ENCODE peak calls at places on chromosomes 6 and 20, in seven cellular contexts. Z, T, W, U, I, K and N are unnamed samples.

GRCh38 chr6:90604546-90604945 is 17.7 kb upstream of the MAP3K7 start:
- DNase-seq in Z (no peak), T (no peak), W (no peak), U (no peak), I (no peak), K (no peak), N (no peak)

GRCh38 chr6:1267790-1268762 is 43.8 kb upstream of the FOXQ1 start:
- DNase-seq in Z (peak; percentile 100), T (no peak), W (no peak), U (no peak), I (no peak), K (no peak), N (no peak)

GRCh38 chr20:5002077-5002413 is 735 bp upstream of the SLC23A2 start:
- DNase-seq in Z (no peak), T (no peak), W (no peak), U (no peak), I (no peak), K (no peak), N (peak; percentile 75)

GRCh38 chr6:139847322-139847797 is 472.9 kb upstream of the CITED2 start:
- DNase-seq in Z (no peak), T (no peak), W (no peak), U (no peak), I (no peak), K (no peak), N (no peak)

GRCh38 chr6:38287487-38287886 is 352.2 kb downstream of the BTBD9 start:
- DNase-seq in Z (no peak), T (no peak), W (no peak), U (no peak), I (no peak), K (no peak), N (no peak)

GRCh38 chr6:34810936-34811632 is 19.2 kb downstream of the BLTP3A start:
- DNase-seq in Z (peak; percentile 52), T (no peak), W (no peak), U (peak; percentile 38), I (peak; percentile 68), K (peak; percentile 26), N (no peak)

GRCh38 chr6:43817192-43817591 is 47.2 kb downstream of the VEGFA start:
- DNase-seq in Z (peak; percentile 72), T (no peak), W (peak; percentile 66), U (peak; percentile 31), I (peak; percentile 69), K (no peak), N (no peak)

GRCh38 chr20:542777-543368 is 717 bp downstream of the CSNK2A1 start:
- DNase-seq in Z (no peak), T (no peak), W (peak; percentile 63), U (no peak), I (peak; percentile 25), K (no peak), N (peak; percentile 88)

GRCh38 chr20:3221398-3222226 is 12.3 kb downstream of the ITPA start:
- DNase-seq in Z (no peak), T (no peak), W (no peak), U (no peak), I (no peak), K (no peak), N (no peak)

GRCh38 chr20:3224681-3225421 is 14.1 kb downstream of the SLC4A11 start:
- DNase-seq in Z (peak; percentile 83), T (no peak), W (no peak), U (no peak), I (no peak), K (no peak), N (no peak)

GRCh38 chr20:3226093-3226492 is 12.9 kb downstream of the SLC4A11 start:
- DNase-seq in Z (no peak), T (no peak), W (no peak), U (no peak), I (no peak), K (no peak), N (no peak)

GRCh38 chr20:3222635-3223600 is 13.6 kb downstream of the ITPA start:
- DNase-seq in Z (peak; percentile 99), T (no peak), W (no peak), U (no peak), I (peak; percentile 36), K (no peak), N (peak; percentile 88)

DNA sequence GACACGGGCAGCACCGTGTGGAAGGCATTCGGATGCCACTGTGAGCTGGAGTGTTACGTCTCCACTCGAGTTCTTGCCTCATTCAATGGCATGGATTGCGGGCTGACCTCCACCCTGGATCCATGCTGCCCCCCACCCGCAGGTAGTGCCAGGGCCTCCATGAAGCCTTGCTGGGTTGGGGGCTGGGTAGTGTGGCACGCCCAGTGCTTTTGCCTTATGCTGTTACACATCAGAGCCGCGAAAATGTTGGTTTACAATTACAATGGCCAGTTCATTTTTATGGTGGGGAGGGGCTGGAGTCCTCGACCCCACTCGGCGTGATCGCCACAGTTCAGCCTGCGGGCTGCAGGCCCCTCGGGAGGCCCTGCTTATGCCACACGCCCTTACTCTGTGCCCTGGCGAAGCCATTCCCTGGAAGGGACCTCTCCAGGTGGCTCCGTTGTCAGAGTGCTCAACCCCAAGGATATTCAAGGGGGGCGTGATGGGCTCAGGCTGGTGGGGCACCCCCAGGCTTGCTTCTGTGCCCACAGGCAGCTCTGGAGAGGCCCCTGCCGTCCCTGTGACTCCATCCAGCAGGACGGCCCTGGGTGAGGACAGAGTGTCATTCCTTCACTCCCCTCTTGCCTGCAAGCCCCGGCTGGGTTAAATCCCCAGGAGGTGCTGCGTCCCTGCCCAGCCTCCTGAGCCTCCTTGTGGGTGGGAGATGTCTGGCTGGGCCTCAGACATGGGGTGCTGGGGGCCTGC is 14.8 kb downstream of the ITPA start:
- DNase-seq in Z (no peak), T (no peak), W (no peak), U (no peak), I (no peak), K (no peak), N (peak; percentile 72)
- H3K27ac ChIP-seq in Z (peak overlapping the region; percentile 73), T (no peak overlapping the region), W (peak overlapping the region; percentile 53), U (no peak overlapping the region), I (no peak overlapping the region), K (no peak overlapping the region), N (peak overlapping the region; percentile 52)

GRCh38 chr6:147177286-147177685 is 26.9 kb upstream of the STXBP5 start:
- DNase-seq in Z (no peak), T (no peak), W (no peak), U (peak; percentile 56), I (no peak), K (no peak), N (no peak)

GRCh38 chr6:147176795-147177194 is 27.4 kb upstream of the STXBP5 start:
- DNase-seq in Z (no peak), T (no peak), W (no peak), U (no peak), I (peak; percentile 37), K (no peak), N (no peak)

GRCh38 chr6:147180926-147181325 is 23.3 kb upstream of the STXBP5 start:
- DNase-seq in Z (no peak), T (no peak), W (no peak), U (no peak), I (no peak), K (no peak), N (no peak)

GRCh38 chr6:147178355-147178754 is 25.9 kb upstream of the STXBP5 start:
- DNase-seq in Z (no peak), T (no peak), W (no peak), U (no peak), I (no peak), K (no peak), N (no peak)

DNA sequence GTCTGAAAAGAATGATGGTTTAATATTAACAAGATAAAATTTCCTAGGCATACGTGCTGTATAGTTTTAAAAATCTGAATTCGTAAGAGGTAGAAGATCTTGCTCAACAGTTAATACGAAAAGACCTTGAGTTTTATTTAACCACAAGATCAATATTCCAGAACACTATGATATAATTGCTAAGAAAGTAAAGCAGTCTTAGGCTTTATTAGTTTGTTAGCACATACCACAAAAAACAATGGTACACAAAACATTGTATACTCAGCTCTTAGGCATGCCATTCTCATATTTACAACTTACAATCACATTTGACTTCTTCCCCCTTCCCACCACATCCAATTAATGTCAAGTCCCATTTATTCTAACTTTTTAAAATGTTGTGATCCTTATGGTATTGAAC is 24.4 kb upstream of the STXBP5 start:
- DNase-seq in Z (no peak), T (no peak), W (no peak), U (no peak), I (no peak), K (no peak), N (no peak)
- TF ChIP-seq POLR2A in Z (no peak), T (no peak), W (no peak), U (no peak), I (no peak), K (no peak), N (no peak)

GRCh38 chr6:6586167-6586566 is 2.4 kb upstream of the LY86 start:
- DNase-seq in Z (no peak), T (no peak), W (no peak), U (no peak), I (no peak), K (no peak), N (no peak)

GRCh38 chr6:6587696-6588063 is 840 bp upstream of the LY86 start:
- DNase-seq in Z (no peak), T (no peak), W (no peak), U (no peak), I (no peak), K (no peak), N (no peak)

GRCh38 chr6:6588924-6589696 is 590 bp downstream of the LY86 start:
- DNase-seq in Z (no peak), T (no peak), W (no peak), U (no peak), I (no peak), K (no peak), N (no peak)

GRCh38 chr6:6586671-6587526 is 1.6 kb upstream of the LY86 start:
- DNase-seq in Z (no peak), T (no peak), W (no peak), U (no peak), I (no peak), K (no peak), N (peak; percentile 86)

GRCh38 chr6:6588064-6588923 is at the start of gene LY86:
- DNase-seq in Z (no peak), T (no peak), W (no peak), U (no peak), I (no peak), K (no peak), N (peak; percentile 80)
- H3K4me3 ChIP-seq in Z (no peak within 1 kb of the TSS), T (peak within 1 kb of the TSS; percentile 9), W (no peak within 1 kb of the TSS), U (no peak within 1 kb of the TSS), I (no peak within 1 kb of the TSS), K (no peak within 1 kb of the TSS), N (peak within 1 kb of the TSS; percentile 42)

GRCh38 chr20:9281770-9282169 is 212.9 kb downstream of the PLCB4 start:
- DNase-seq in Z (no peak), T (no peak), W (no peak), U (no peak), I (no peak), K (no peak), N (no peak)

GRCh38 chr20:9276964-9277363 is 208.1 kb downstream of the PLCB4 start:
- DNase-seq in Z (no peak), T (no peak), W (no peak), U (no peak), I (no peak), K (no peak), N (no peak)

GRCh38 chr20:9279905-9280304 is 211.0 kb downstream of the PLCB4 start:
- DNase-seq in Z (no peak), T (no peak), W (no peak), U (no peak), I (no peak), K (peak; percentile 9), N (no peak)

GRCh38 chr20:9285617-9286016 is 216.7 kb downstream of the PLCB4 start:
- DNase-seq in Z (peak; percentile 51), T (no peak), W (no peak), U (no peak), I (no peak), K (no peak), N (no peak)

DNA sequence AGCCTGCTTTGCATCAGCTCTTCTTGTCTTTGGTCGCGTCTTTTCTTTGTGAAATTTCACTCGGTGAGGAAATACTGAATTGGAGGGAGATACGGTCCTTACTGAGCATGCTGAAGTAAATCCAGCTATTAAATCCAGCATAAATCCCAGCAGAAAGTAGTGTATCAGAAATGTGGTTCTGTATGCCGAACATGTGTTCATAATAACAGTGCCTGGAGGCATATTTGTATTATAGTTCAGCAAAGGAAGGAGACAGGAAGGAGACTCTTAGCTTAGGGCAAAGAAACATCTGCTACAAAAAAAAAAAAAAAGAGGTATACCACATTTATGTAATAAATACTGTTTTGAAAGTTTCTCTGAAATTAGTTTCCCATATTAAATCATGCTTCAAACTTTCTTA is 211.8 kb downstream of the PLCB4 start:
- DNase-seq in Z (no peak), T (no peak), W (no peak), U (peak; percentile 21), I (no peak), K (peak; percentile 31), N (no peak)
- H3K27ac ChIP-seq in Z (no peak overlapping the region), T (peak overlapping the region; percentile 21), W (no peak overlapping the region), U (no peak overlapping the region), I (no peak overlapping the region), K (no peak overlapping the region), N (no peak overlapping the region)